ENCODE peak calls at places on chromosomes 11 and 22, in six cellular contexts. X is IMR-90; I is stimulated activated CD4-positive, alpha-beta T cell treated with anti-CD3 and anti-CD28 coated beads, Interleukin-15, amount 100 ng/mL, for 1 hour; R is AG10803; W is stimulated activated CD8-positive, alpha-beta memory T cell treated with anti-CD3 and anti-CD28 coated beads, Interleukin-15, amount 100 ng/mL, for 1 hour; V is neural crest cell. G is an unnamed sample.

GRCh38 chr22:49638788-49639187 is 188.9 kb downstream of the BRD1 start:
- DNase-seq in X (no peak), I (no peak), R (no peak), W (no peak), V (no peak), G (no peak)

GRCh38 chr11:123391646-123392348 is 38.3 kb upstream of the GRAMD1B start:
- DNase-seq in X (no peak), I (no peak), R (no peak), W (no peak), V (no peak), G (no peak)

GRCh38 chr11:109993786-109994185 is 99.4 kb upstream of the ZC3H12C start:
- DNase-seq in X (peak; percentile 13), I (no peak), R (peak; percentile 95), W (no peak), V (no peak), G (no peak)

GRCh38 chr11:93895106-93895862 is 44.9 kb upstream of the VSTM5 start:
- DNase-seq in X (peak; percentile 82), I (no peak), R (peak; percentile 92), W (no peak), V (peak; percentile 16), G (peak; percentile 48)

GRCh38 chr11:96132437-96132836 is 208.5 kb upstream of the MTMR2 start:
- DNase-seq in X (peak; percentile 46), I (no peak), R (no peak), W (no peak), V (no peak), G (no peak)

GRCh38 chr11:6472934-6473333 is 807 bp downstream of the TRIM3 start:
- DNase-seq in X (no peak), I (no peak), R (no peak), W (no peak), V (no peak), G (no peak)

GRCh38 chr11:124762077-124762623 is at the start of gene ESAM:
- DNase-seq in X (no peak), I (peak; percentile 50), R (no peak), W (no peak), V (no peak), G (no peak)

GRCh38 chr11:88246680-88247079 is 71.4 kb upstream of the RAB38 start:
- DNase-seq in X (peak; percentile 86), I (no peak), R (peak; percentile 92), W (no peak), V (no peak), G (peak; percentile 74)

GRCh38 chr11:56885182-56885581 is 103.5 kb upstream of the OR5AK2 start:
- DNase-seq in X (no peak), I (no peak), R (no peak), W (no peak), V (no peak), G (peak; percentile 28)

GRCh38 chr11:32792111-32792947 is 2.1 kb downstream of the CCDC73 start:
- DNase-seq in X (no peak), I (no peak), R (no peak), W (no peak), V (no peak), G (no peak)

GRCh38 chr11:94059065-94059464 is 37.9 kb downstream of the HEPHL1 start:
- DNase-seq in X (no peak), I (no peak), R (no peak), W (no peak), V (no peak), G (no peak)

GRCh38 chr11:98729118-98729517 is 291.6 kb upstream of the CNTN5 start:
- DNase-seq in X (no peak), I (no peak), R (no peak), W (no peak), V (no peak), G (no peak)

GRCh38 chr11:119660166-119660720 is 68.8 kb downstream of the NECTIN1 start:
- DNase-seq in X (no peak), I (no peak), R (no peak), W (no peak), V (no peak), G (no peak)

GRCh38 chr22:36467946-36468345 is 13.5 kb downstream of the TXN2 start:
- DNase-seq in X (peak; percentile 97), I (no peak), R (peak; percentile 93), W (no peak), V (no peak), G (peak; percentile 91)

GRCh38 chr11:65187971-65188461 is 6.3 kb downstream of the CAPN1 start:
- DNase-seq in X (no peak), I (no peak), R (no peak), W (no peak), V (no peak), G (no peak)

GRCh38 chr22:37460684-37461083 is 25.5 kb downstream of the MFNG start:
- DNase-seq in X (no peak), I (no peak), R (no peak), W (no peak), V (no peak), G (no peak)

GRCh38 chr22:48896766-48897637 is 930.7 kb downstream of the BRD1 start:
- DNase-seq in X (no peak), I (no peak), R (no peak), W (no peak), V (no peak), G (no peak)

GRCh38 chr22:39598017-39598965 is 27.7 kb downstream of the CACNA1I start:
- DNase-seq in X (no peak), I (peak; percentile 67), R (no peak), W (peak; percentile 37), V (peak; percentile 54), G (peak; percentile 43)

GRCh38 chr11:126696976-126697375 is 303.6 kb downstream of the KIRREL3 start:
- DNase-seq in X (no peak), I (no peak), R (no peak), W (no peak), V (no peak), G (no peak)

GRCh38 chr11:103749158-103749557 is 287.3 kb upstream of the DDI1 start:
- DNase-seq in X (peak; percentile 9), I (no peak), R (peak; percentile 34), W (no peak), V (no peak), G (peak; percentile 52)

GRCh38 chr22:32823024-32823730 is 21.7 kb downstream of the TIMP3 start:
- DNase-seq in X (peak; percentile 44), I (no peak), R (no peak), W (no peak), V (peak; percentile 39), G (no peak)

GRCh38 chr22:32042924-32043323 is at the start of gene SLC5A1:
- DNase-seq in X (no peak), I (no peak), R (no peak), W (no peak), V (no peak), G (peak; percentile 76)

GRCh38 chr11:69138265-69138664 is 17.5 kb upstream of the SMIM38 start:
- DNase-seq in X (peak; percentile 73), I (no peak), R (peak; percentile 73), W (no peak), V (no peak), G (peak; percentile 96)

GRCh38 chr22:27919943-27920755 is 1.1 kb upstream of the PITPNB start:
- DNase-seq in X (peak; percentile 72), I (no peak), R (peak; percentile 77), W (no peak), V (peak; percentile 27), G (peak; percentile 58)

GRCh38 chr11:64742940-64743590 is 877 bp downstream of the RASGRP2 start:
- DNase-seq in X (no peak), I (peak; percentile 71), R (peak; percentile 32), W (peak; percentile 53), V (peak; percentile 59), G (peak; percentile 28)

GRCh38 chr11:74380746-74381439 is 17.3 kb downstream of the PGM2L1 start:
- DNase-seq in X (no peak), I (no peak), R (no peak), W (no peak), V (no peak), G (peak; percentile 55)